ENCODE peak calls at places on chromosomes 7 and 10, in nine cellular contexts. S is lower lobe of right lung; N is upper lobe of right lung; R is stimulated activated CD4-positive, alpha-beta T cell treated with anti-CD3 and anti-CD28 coated beads, Interleukin-2, amount 100 ng/mL, for 48 hours; Y is BJ; I is activated T-helper 2 cell treated with anti-CD3 and anti-CD28 coated beads, Interferon-gamma antibody, Interleukin-2, Interleukin-4, amounts not matched to agents 10 μg/mL and 5 μg/mL and 100 μg/mL, durations not matched to agents 14 hours and 24 hours and 36 hours; A is T1000; Z is OCI-LY7; J is kidney glomerular epithelial cell. O is an unnamed sample.
A peak's percentile ranks its signal among the peaks of the same experiment; 100 is the strongest.

GRCh38 chr10:30353851-30354250 is 4.8 kb upstream of the MTPAP start:
- DNase-seq in A (peak; percentile 56), J (no peak), Z (no peak), R (no peak), N (no peak), I (peak; percentile 6), S (no peak), Y (peak; percentile 75), O (no peak)

GRCh38 chr7:107782374-107782773 is 20.6 kb downstream of the SLC26A3 start:
- DNase-seq in N (no peak), A (no peak), Y (no peak), S (no peak), Z (no peak), I (no peak), R (no peak), J (no peak), O (no peak)

GRCh38 chr10:92241158-92241500 is 49.7 kb downstream of the CPEB3 start:
- DNase-seq in N (no peak), Y (no peak), R (no peak), J (no peak), A (no peak), I (no peak), Z (no peak), S (no peak), O (no peak)

GRCh38 chr7:142024547-142024946 is 28.9 kb downstream of the MGAM start:
- DNase-seq in A (no peak), N (no peak), Y (no peak), J (peak; percentile 76), Z (no peak), I (no peak), R (no peak), S (no peak), O (no peak)

GRCh38 chr10:119495061-119495505 is 47.4 kb downstream of the RGS10 start:
- DNase-seq in Y (no peak), N (no peak), Z (no peak), R (no peak), A (no peak), I (no peak), S (no peak), J (no peak), O (no peak)

GRCh38 chr10:93352638-93353383 is 129.3 kb downstream of the MYOF start:
- DNase-seq in N (no peak), Y (no peak), I (no peak), A (no peak), R (no peak), S (no peak), Z (peak; percentile 52), J (peak; percentile 56), O (peak; percentile 53)

GRCh38 chr10:80473692-80474596 is 19.8 kb downstream of the TSPAN14 start:
- DNase-seq in S (no peak), R (no peak), Y (no peak), I (no peak), J (peak; percentile 73), N (no peak), A (no peak), Z (no peak), O (no peak)

GRCh38 chr7:68439897-68440296 is 1158.4 kb upstream of the AUTS2 start:
- DNase-seq in R (no peak), A (no peak), S (no peak), I (no peak), N (no peak), Z (no peak), Y (no peak), J (no peak), O (no peak)

GRCh38 chr10:125882596-125882995 is 1.5 kb upstream of the DHX32 start:
- DNase-seq in I (no peak), J (peak; percentile 47), Y (no peak), S (no peak), A (no peak), R (no peak), N (no peak), Z (no peak), O (no peak)

GRCh38 chr10:97427571-97428179 is 1.7 kb downstream of the PGAM1 start:
- DNase-seq in Y (no peak), J (peak; percentile 69), I (no peak), Z (no peak), S (no peak), N (no peak), A (no peak), R (no peak), O (no peak)

GRCh38 chr7:101169838-101170531 is 4.6 kb upstream of the VGF start:
- DNase-seq in Z (peak; percentile 69), R (peak; percentile 77), Y (no peak), I (peak; percentile 74), A (peak; percentile 44), J (peak; percentile 46), N (peak; percentile 86), S (peak; percentile 82), O (peak; percentile 80)

GRCh38 chr7:128697301-128697905 is 25.3 kb downstream of the GARIN1A start:
- DNase-seq in Z (peak; percentile 45), A (no peak), Y (peak; percentile 7), I (peak; percentile 59), S (peak; percentile 69), R (peak; percentile 61), J (no peak), N (no peak), O (peak; percentile 74)

GRCh38 chr10:9342865-9343450 is 1288.5 kb downstream of the GATA3 start:
- DNase-seq in R (no peak), Z (peak; percentile 60), S (no peak), J (peak; percentile 51), I (no peak), Y (no peak), A (no peak), N (no peak), O (peak; percentile 23)

GRCh38 chr10:121527690-121528089 is 70.6 kb downstream of the FGFR2 start:
- DNase-seq in S (peak; percentile 62), I (no peak), A (no peak), J (peak; percentile 94), Y (no peak), N (no peak), Z (no peak), R (no peak), O (no peak)

GRCh38 chr7:23594879-23595604 is 2.1 kb upstream of the CCDC126 start:
- DNase-seq in A (no peak), Z (peak; percentile 77), N (no peak), J (peak; percentile 24), R (peak; percentile 27), Y (no peak), S (no peak), I (peak; percentile 39), O (peak; percentile 79)

GRCh38 chr10:124892905-124893304 is 49.0 kb upstream of the ZRANB1 start:
- DNase-seq in I (no peak), Y (no peak), A (no peak), Z (no peak), S (no peak), J (no peak), R (no peak), N (peak; percentile 5), O (no peak)

O was measured in GM13976.